ENCODE peak calls at places on chromosomes 16 and 17, in six cellular contexts. S is left ventricle myocardium inferior, E is bronchial epithelial cell, Z is cardiac muscle cell, D is WERI-Rb-1, U is fibroblast of lung. L is an unnamed sample. For H3K36me3 and H3K27me3, the result is how much of the 10 kb centered on the place peaks cover.

GRCh38 chr16:86363836-86364618 is 146.3 kb upstream of the FOXF1 start:
- DNase-seq in D (no peak), E (no peak), U (no peak), Z (peak), S (no peak), L (peak)

GRCh38 chr17:78722101-78722761 is 59.8 kb downstream of the CYTH1 start:
- DNase-seq in E (no peak), S (peak), D (no peak), Z (no peak), U (no peak), L (peak)

GRCh38 chr17:36851230-36851629 is 86.0 kb upstream of the LHX1 start:
- DNase-seq in E (peak), S (no peak), D (no peak), Z (no peak), U (no peak), L (no peak)

GRCh38 chr17:61469474-61469873 is 17.3 kb downstream of the TBX4 start:
- DNase-seq in Z (no peak), U (no peak), E (no peak), D (no peak), S (no peak), L (no peak)

GRCh38 chr16:87068316-87068715 is 248.9 kb downstream of the C16orf95 start:
- DNase-seq in Z (no peak), S (no peak), E (no peak), U (no peak), D (no peak), L (no peak)

GRCh38 chr16:64626771-64627170 is 495.1 kb downstream of the CDH11 start:
- DNase-seq in U (no peak), S (no peak), E (peak), D (peak), Z (no peak), L (peak)

GRCh38 chr17:49952209-49952911 is 16.6 kb upstream of the DLX4 start:
- DNase-seq in E (peak), U (peak), D (peak), S (peak), Z (peak), L (peak)

GRCh38 chr17:80984749-80985148 is 6.9 kb upstream of the CHMP6 start:
- DNase-seq in D (no peak), U (peak), S (no peak), Z (peak), E (peak), L (no peak)

GRCh38 chr17:75144816-75145511 is 9.3 kb downstream of the JPT1 start:
- DNase-seq in D (no peak), E (no peak), U (no peak), S (no peak), Z (no peak), L (no peak)

GRCh38 chr17:927611-928461 is 51.7 kb downstream of the NXN start:
- DNase-seq in D (no peak), E (peak), Z (no peak), U (peak), S (no peak), L (no peak)

GRCh38 chr16:22296225-22297113 is 740 bp upstream of the POLR3E start:
- DNase-seq in S (no peak), Z (no peak), D (no peak), E (peak), U (peak), L (no peak)
- H3K36me3 ChIP-seq in S (under half), Z (under half), D (under half), E (under half), U (under half), L (under half)

GRCh38 chr16:58128721-58129096 is 472 bp downstream of the CFAP20 start:
- DNase-seq in Z (peak), S (peak), E (no peak), D (peak), U (no peak), L (peak)
- H3K27me3 ChIP-seq in Z (under half), S (under half), E (under half), D (under half), U (under half), L (under half)

GRCh38 chr17:39672522-39673334 is 4.5 kb downstream of the PNMT start:
- DNase-seq in D (no peak), U (no peak), Z (no peak), E (no peak), S (no peak), L (no peak)

GRCh38 chr17:39674702-39675389 is 6.6 kb downstream of the PNMT start:
- DNase-seq in Z (peak), U (no peak), S (peak), E (peak), D (peak), L (peak)

GRCh38 chr17:39674179-39674578 is 5.9 kb downstream of the PNMT start:
- DNase-seq in S (no peak), D (no peak), U (no peak), Z (no peak), E (no peak), L (no peak)

GRCh38 chr17:39671651-39672521 is 3.6 kb downstream of the PNMT start:
- DNase-seq in D (peak), U (peak), E (peak), S (peak), Z (peak), L (peak)

DNA sequence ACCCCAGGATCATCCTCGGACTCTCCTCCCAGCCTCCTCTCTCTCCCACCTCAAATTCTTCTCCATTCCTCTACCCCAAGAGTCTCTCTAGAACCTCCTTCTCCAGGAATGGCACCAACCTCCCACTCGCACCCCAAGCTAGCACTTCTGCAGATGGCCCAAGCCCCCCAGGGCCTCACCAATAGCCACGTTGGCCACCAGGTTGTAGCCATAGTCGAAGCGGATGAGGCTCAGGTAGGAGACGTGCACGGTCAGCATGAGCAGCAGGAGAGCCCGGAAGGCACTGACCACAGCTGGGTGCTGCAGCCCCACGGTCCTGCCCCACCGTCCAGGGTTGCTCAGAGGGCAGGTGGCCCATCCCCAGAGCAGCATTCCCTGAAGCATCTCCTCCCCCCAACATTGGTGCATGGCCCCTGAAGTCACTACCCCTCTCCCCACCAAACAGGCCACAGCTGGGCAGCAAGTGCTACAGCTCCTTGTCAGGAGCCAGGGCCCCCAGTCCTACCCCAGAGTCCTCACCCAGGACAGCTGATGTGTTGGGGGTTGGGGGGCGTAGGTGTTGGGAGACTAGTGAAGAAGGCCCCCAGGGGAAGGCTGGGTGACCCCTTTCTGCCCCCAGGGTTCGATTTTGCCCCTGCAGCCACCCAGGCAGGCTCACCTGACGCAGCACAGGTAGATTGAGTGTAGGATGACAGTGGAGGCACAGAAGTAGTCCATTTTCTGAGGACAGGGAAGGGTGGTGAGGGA is 5.3 kb downstream of the PNMT start:
- DNase-seq in U (no peak), S (no peak), Z (no peak), D (no peak), E (no peak), L (no peak)
- TF ChIP-seq CTCF in U (no peak), S (no peak), Z (no peak), D (no peak), E (no peak), L (no peak)

DNA sequence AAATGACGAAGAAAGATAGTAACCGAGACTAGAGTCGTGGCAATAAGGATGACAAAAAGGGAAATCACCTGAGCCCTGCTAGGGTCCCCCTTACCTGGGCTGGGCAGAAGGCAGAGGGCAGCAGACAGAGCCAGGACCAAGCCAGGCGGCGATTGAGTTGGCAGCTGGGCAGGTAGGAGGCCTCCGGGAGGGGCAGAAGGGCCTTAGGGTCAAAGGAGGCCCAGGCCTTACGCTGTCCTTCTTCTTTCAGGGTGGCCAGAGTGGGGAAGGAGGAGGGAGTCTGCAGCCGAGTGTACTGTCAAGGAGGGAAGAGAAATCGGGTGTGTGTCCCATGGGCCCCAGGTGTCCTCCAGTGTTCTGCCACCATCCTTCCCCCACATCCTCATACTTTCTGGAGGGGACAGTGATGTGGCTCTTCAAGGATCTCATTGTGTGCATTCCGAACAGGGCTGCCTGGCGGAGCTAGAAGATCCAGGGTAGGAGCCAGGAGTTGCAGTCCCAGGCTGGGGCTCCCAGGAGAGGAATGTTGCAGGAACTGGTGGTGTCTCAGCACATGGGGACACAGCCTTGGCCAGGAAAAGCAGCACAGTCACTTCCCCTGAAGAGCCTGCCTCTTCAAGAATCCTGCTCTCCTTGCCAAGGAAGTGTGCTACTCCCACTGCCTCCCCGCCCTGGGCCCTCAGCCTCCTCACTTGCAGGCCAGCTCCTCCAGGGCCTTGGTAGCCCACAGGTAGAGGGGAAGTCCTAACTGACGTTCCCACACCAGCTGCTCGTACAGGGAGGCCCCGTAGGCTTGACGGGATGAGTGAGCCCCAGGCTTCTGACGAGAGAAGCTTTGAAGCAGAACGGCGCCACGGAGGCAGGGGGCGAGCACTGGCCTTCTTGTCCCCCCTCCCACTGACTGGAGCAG is 13.2 kb downstream of the CTC1 start:
- DNase-seq in Z (no peak), D (no peak), U (no peak), S (no peak), E (no peak), L (no peak)
- H3K36me3 ChIP-seq in Z (under half), D (half or more), U (under half), S (half or more), E (under half), L (under half)

GRCh38 chr17:6398955-6399354 is 36.0 kb downstream of the AIPL1 start:
- DNase-seq in D (no peak), S (no peak), Z (no peak), U (no peak), E (no peak), L (no peak)
- H3K27me3 ChIP-seq in D (under half), S (under half), Z (under half), U (under half), E (under half), L (under half)

DNA sequence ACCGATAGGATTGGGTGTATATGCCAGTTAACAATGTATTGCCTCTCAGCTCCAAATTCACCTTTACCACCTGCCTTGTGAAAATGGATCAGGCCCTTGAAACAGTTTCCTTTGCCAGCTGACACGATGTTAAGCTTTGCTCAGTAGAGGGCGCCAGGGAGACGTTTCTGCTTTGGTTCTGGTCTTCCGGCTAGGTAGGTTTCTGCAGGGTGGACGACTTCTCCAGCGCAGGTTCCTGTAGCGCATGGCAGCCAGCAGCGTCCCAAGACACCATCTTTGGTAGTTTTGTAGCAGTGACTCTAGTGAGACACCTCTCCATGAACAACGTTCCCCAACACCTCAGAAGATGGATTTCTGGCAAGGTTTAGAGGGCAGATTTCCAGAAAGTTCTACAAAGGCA is 24.0 kb downstream of the SYCE1L start:
- DNase-seq in E (no peak), S (no peak), Z (no peak), D (peak), U (no peak), L (peak)
- TF ChIP-seq CTCF in E (peak), S (no peak), Z (peak), D (peak), U (no peak), L (peak)

GRCh38 chr16:67946966-67947558 is 3.1 kb upstream of the LCAT start:
- DNase-seq in D (no peak), U (no peak), E (no peak), Z (no peak), S (no peak), L (peak)

GRCh38 chr16:67948015-67948414 is 4.1 kb upstream of the LCAT start:
- DNase-seq in U (no peak), Z (no peak), E (no peak), D (no peak), S (no peak), L (peak)

GRCh38 chr16:67949645-67950044 is 5.7 kb upstream of the LCAT start:
- DNase-seq in E (no peak), U (no peak), D (no peak), Z (no peak), S (no peak), L (peak)

GRCh38 chr16:67951485-67951884 is 7.6 kb upstream of the LCAT start:
- DNase-seq in Z (no peak), S (peak), E (no peak), D (no peak), U (no peak), L (peak)

DNA sequence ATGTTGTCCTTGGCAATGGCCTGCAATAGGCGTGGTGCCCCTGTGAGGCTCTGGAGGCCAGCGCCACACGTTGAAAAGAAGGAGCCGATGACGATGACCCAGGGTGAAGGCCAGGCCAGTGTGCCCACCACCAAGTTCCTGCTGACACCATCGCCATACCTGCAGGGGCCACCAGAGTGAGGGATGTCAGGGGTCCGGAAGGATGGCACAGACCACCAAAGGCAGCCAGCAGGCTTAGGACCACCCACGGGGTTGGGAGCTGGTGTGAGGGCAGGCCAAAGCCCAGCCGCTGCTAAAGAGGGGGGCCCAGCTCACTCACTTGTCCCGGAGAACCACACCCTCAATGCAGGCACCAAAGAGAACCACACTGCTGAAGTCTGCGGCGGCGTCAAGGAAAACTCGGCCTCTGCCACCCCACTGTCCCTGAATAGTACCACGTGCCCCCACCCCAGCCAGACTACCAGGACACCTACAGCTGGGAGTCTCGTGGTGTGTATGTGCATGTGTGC is 6.5 kb upstream of the LCAT start:
- DNase-seq in E (no peak), Z (no peak), S (no peak), U (no peak), D (no peak), L (no peak)
- H3K36me3 ChIP-seq in E (half or more), Z (half or more), S (half or more), U (half or more), D (under half), L (under half)

GRCh38 chr17:48149174-48150106 is 41.9 kb downstream of the SNX11 start:
- DNase-seq in E (no peak), D (peak), Z (no peak), U (peak), S (no peak), L (no peak)

GRCh38 chr17:48150107-48150463 is 42.5 kb downstream of the SNX11 start:
- DNase-seq in E (no peak), S (no peak), Z (no peak), U (no peak), D (no peak), L (no peak)

GRCh38 chr17:48144976-48145798 is 37.6 kb downstream of the SNX11 start:
- DNase-seq in S (no peak), U (no peak), D (peak), E (no peak), Z (no peak), L (no peak)

GRCh38 chr17:48150602-48151001 is 43.0 kb downstream of the SNX11 start:
- DNase-seq in S (no peak), D (peak), E (no peak), Z (no peak), U (no peak), L (no peak)

DNA sequence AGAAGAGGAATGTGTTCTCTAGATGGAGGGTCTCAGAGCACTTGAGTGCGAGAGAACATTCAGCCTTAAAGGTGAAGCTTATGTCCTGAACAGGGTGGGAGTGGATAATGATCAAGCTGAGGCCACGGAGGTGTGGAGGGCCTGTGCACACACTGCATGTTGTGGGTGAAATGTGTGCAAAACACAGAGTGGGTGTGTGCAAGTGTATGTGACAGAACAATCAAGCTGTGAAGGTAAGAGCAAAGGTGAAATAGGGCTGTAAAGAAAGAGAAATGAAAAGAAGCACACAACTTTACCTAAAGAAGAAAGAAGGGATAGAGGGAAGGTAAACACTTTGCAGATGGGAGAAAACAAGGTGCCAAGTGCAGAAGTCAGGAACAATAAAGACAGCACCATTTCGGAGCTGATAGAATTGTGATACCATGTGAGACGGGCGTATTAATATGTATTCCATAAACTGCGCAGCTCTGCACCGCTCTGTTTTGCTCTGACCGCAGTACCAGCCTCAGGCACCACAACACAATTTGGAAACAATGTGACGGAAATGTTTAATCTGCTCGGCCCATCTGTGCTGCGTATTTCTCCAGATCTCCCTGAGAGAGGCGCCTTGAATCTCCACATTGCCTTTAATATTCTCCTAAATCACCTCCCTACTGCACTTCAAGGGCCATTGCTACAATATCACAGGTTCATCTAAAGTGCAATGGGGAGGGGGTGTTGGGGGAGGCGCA is 40.6 kb downstream of the SNX11 start:
- DNase-seq in S (no peak), D (peak), U (no peak), E (no peak), Z (no peak), L (no peak)
- H3K27me3 ChIP-seq in S (half or more), D (under half), U (half or more), E (under half), Z (half or more), L (half or more)

GRCh38 chr17:17800504-17801021 is 36.2 kb downstream of the SREBF1 start:
- DNase-seq in E (no peak), Z (no peak), S (no peak), D (no peak), U (no peak), L (no peak)
- TF ChIP-seq CTCF in E (no peak), Z (no peak), S (no peak), D (peak), U (no peak), L (no peak)

L was measured in BE2C.